ENCODE peak calls at places on chromosome 7, in six cellular contexts. One of them, this sample, is unnamed.

GRCh38 chr7:4024133-4024532 is 658.0 kb upstream of the FOXK1 start:
- DNase-seq in trophoblast cell: no peak
- DNase-seq in H9: no peak
- DNase-seq in mesenchymal stem cell: no peak
- DNase-seq in neuronal stem cell: no peak
- DNase-seq in IMR-90: no peak
- DNase-seq in this sample: no peak

GRCh38 chr7:492714-493065 is 27.0 kb downstream of the PDGFA start:
- DNase-seq in IMR-90: no peak
- DNase-seq in trophoblast cell: no peak
- DNase-seq in mesenchymal stem cell: no peak
- DNase-seq in neuronal stem cell: no peak
- DNase-seq in H9: no peak
- DNase-seq in this sample: no peak

GRCh38 chr7:102912742-102913141 is at the start of gene LRRC17:
- DNase-seq in neuronal stem cell: no peak
- DNase-seq in trophoblast cell: no peak
- DNase-seq in mesenchymal stem cell: peak
- DNase-seq in H9: no peak
- DNase-seq in IMR-90: peak
- DNase-seq in this sample: no peak

GRCh38 chr7:144404911-144405310 is 1.4 kb upstream of the NOBOX start:
- DNase-seq in mesenchymal stem cell: no peak
- DNase-seq in IMR-90: no peak
- DNase-seq in trophoblast cell: peak
- DNase-seq in neuronal stem cell: no peak
- DNase-seq in H9: no peak
- DNase-seq in this sample: no peak

GRCh38 chr7:72039460-72039859 is 372.7 kb downstream of the CALN1 start:
- DNase-seq in IMR-90: no peak
- DNase-seq in neuronal stem cell: no peak
- DNase-seq in trophoblast cell: no peak
- DNase-seq in mesenchymal stem cell: no peak
- DNase-seq in H9: no peak
- DNase-seq in this sample: no peak

GRCh38 chr7:28106316-28106957 is 74.2 kb downstream of the JAZF1 start:
- DNase-seq in neuronal stem cell: no peak
- DNase-seq in H9: no peak
- DNase-seq in IMR-90: peak
- DNase-seq in mesenchymal stem cell: peak
- DNase-seq in trophoblast cell: no peak
- DNase-seq in this sample: no peak

GRCh38 chr7:36448781-36449379 is 59.2 kb downstream of the ANLN start:
- DNase-seq in H9: no peak
- DNase-seq in mesenchymal stem cell: peak
- DNase-seq in IMR-90: peak
- DNase-seq in neuronal stem cell: no peak
- DNase-seq in trophoblast cell: no peak
- DNase-seq in this sample: no peak

GRCh38 chr7:106054971-106055370 is 57.1 kb downstream of the SYPL1 start:
- DNase-seq in trophoblast cell: no peak
- DNase-seq in neuronal stem cell: no peak
- DNase-seq in IMR-90: no peak
- DNase-seq in mesenchymal stem cell: no peak
- DNase-seq in H9: no peak
- DNase-seq in this sample: no peak

GRCh38 chr7:127900735-127901685 is 130.2 kb downstream of the LRRC4 start:
- DNase-seq in IMR-90: no peak
- DNase-seq in mesenchymal stem cell: no peak
- DNase-seq in H9: peak
- DNase-seq in neuronal stem cell: peak
- DNase-seq in trophoblast cell: no peak
- DNase-seq in this sample: peak

GRCh38 chr7:43585521-43585920 is 2.6 kb downstream of the STK17A start:
- DNase-seq in neuronal stem cell: no peak
- DNase-seq in trophoblast cell: peak
- DNase-seq in mesenchymal stem cell: peak
- DNase-seq in H9: no peak
- DNase-seq in IMR-90: peak
- DNase-seq in this sample: no peak

GRCh38 chr7:30770936-30771858 is at the start of gene MINDY4:
- DNase-seq in trophoblast cell: peak
- DNase-seq in neuronal stem cell: peak
- DNase-seq in IMR-90: peak
- DNase-seq in mesenchymal stem cell: peak
- DNase-seq in H9: peak
- DNase-seq in this sample: peak

GRCh38 chr7:146094356-146094755 is 22.2 kb upstream of the CNTNAP2 start:
- DNase-seq in IMR-90: no peak
- DNase-seq in H9: no peak
- DNase-seq in trophoblast cell: no peak
- DNase-seq in mesenchymal stem cell: no peak
- DNase-seq in neuronal stem cell: no peak
- DNase-seq in this sample: no peak

GRCh38 chr7:70733115-70733514 is 398.8 kb upstream of the GALNT17 start:
- DNase-seq in neuronal stem cell: no peak
- DNase-seq in IMR-90: peak
- DNase-seq in trophoblast cell: no peak
- DNase-seq in mesenchymal stem cell: peak
- DNase-seq in H9: no peak
- DNase-seq in this sample: no peak

GRCh38 chr7:31545549-31545948 is 31.7 kb downstream of the ITPRID1 start:
- DNase-seq in H9: no peak
- DNase-seq in mesenchymal stem cell: no peak
- DNase-seq in neuronal stem cell: no peak
- DNase-seq in IMR-90: no peak
- DNase-seq in trophoblast cell: no peak
- DNase-seq in this sample: no peak

GRCh38 chr7:71518880-71519279 is 386.9 kb downstream of the GALNT17 start:
- DNase-seq in mesenchymal stem cell: no peak
- DNase-seq in trophoblast cell: no peak
- DNase-seq in neuronal stem cell: no peak
- DNase-seq in H9: no peak
- DNase-seq in IMR-90: no peak
- DNase-seq in this sample: no peak

GRCh38 chr7:44215531-44215930 is 14.8 kb downstream of the YKT6 start:
- DNase-seq in IMR-90: no peak
- DNase-seq in H9: no peak
- DNase-seq in mesenchymal stem cell: no peak
- DNase-seq in trophoblast cell: no peak
- DNase-seq in neuronal stem cell: no peak
- DNase-seq in this sample: no peak

GRCh38 chr7:24025094-24025493 is 258.9 kb upstream of the NPY start:
- DNase-seq in H9: no peak
- DNase-seq in trophoblast cell: no peak
- DNase-seq in mesenchymal stem cell: peak
- DNase-seq in neuronal stem cell: no peak
- DNase-seq in IMR-90: peak
- DNase-seq in this sample: no peak

GRCh38 chr7:142866361-142867096 is 11.7 kb downstream of the EPHB6 start:
- DNase-seq in neuronal stem cell: peak
- DNase-seq in H9: peak
- DNase-seq in trophoblast cell: peak
- DNase-seq in IMR-90: no peak
- DNase-seq in mesenchymal stem cell: no peak
- DNase-seq in this sample: no peak

GRCh38 chr7:123220396-123220795 is 20.6 kb upstream of the SLC13A1 start:
- DNase-seq in H9: no peak
- DNase-seq in trophoblast cell: no peak
- DNase-seq in IMR-90: no peak
- DNase-seq in mesenchymal stem cell: no peak
- DNase-seq in neuronal stem cell: no peak
- DNase-seq in this sample: no peak

GRCh38 chr7:138478499-138478908 is 18.4 kb downstream of the TRIM24 start:
- DNase-seq in mesenchymal stem cell: no peak
- DNase-seq in IMR-90: no peak
- DNase-seq in neuronal stem cell: no peak
- DNase-seq in H9: no peak
- DNase-seq in trophoblast cell: no peak
- DNase-seq in this sample: no peak

GRCh38 chr7:84914598-84914997 is 272.3 kb downstream of the SEMA3D start:
- DNase-seq in trophoblast cell: peak
- DNase-seq in IMR-90: no peak
- DNase-seq in neuronal stem cell: no peak
- DNase-seq in mesenchymal stem cell: no peak
- DNase-seq in H9: no peak
- DNase-seq in this sample: no peak

GRCh38 chr7:3537210-3537875 is 236.3 kb downstream of the SDK1 start:
- DNase-seq in IMR-90: peak
- DNase-seq in H9: no peak
- DNase-seq in neuronal stem cell: no peak
- DNase-seq in mesenchymal stem cell: peak
- DNase-seq in trophoblast cell: no peak
- DNase-seq in this sample: no peak

GRCh38 chr7:111763221-111763791 is 201.0 kb upstream of the IMMP2L start:
- DNase-seq in neuronal stem cell: peak
- DNase-seq in trophoblast cell: peak
- DNase-seq in mesenchymal stem cell: peak
- DNase-seq in IMR-90: peak
- DNase-seq in H9: peak
- DNase-seq in this sample: no peak

GRCh38 chr7:74481458-74482324 is 28.0 kb downstream of the GTF2IRD1 start:
- DNase-seq in trophoblast cell: peak
- DNase-seq in H9: no peak
- DNase-seq in neuronal stem cell: no peak
- DNase-seq in IMR-90: peak
- DNase-seq in mesenchymal stem cell: peak
- DNase-seq in this sample: no peak

GRCh38 chr7:2508327-2509231 is 11.0 kb upstream of the LFNG start:
- DNase-seq in H9: no peak
- DNase-seq in neuronal stem cell: no peak
- DNase-seq in trophoblast cell: no peak
- DNase-seq in IMR-90: peak
- DNase-seq in mesenchymal stem cell: no peak
- DNase-seq in this sample: no peak

GRCh38 chr7:27100601-27101187 is 1.8 kb downstream of the HOXA2 start:
- DNase-seq in H9: no peak
- DNase-seq in trophoblast cell: no peak
- DNase-seq in IMR-90: peak
- DNase-seq in mesenchymal stem cell: no peak
- DNase-seq in neuronal stem cell: no peak
- DNase-seq in this sample: no peak

GRCh38 chr7:3065724-3066143 is 22.1 kb upstream of the CARD11 start:
- DNase-seq in IMR-90: peak
- DNase-seq in trophoblast cell: peak
- DNase-seq in mesenchymal stem cell: peak
- DNase-seq in neuronal stem cell: peak
- DNase-seq in H9: peak
- DNase-seq in this sample: peak

GRCh38 chr7:137994091-137994688 is 7.7 kb downstream of the CREB3L2 start:
- DNase-seq in trophoblast cell: no peak
- DNase-seq in IMR-90: no peak
- DNase-seq in neuronal stem cell: no peak
- DNase-seq in H9: no peak
- DNase-seq in mesenchymal stem cell: no peak
- DNase-seq in this sample: no peak

GRCh38 chr7:25662881-25663588 is 434.7 kb upstream of the NPVF start:
- DNase-seq in IMR-90: no peak
- DNase-seq in trophoblast cell: no peak
- DNase-seq in mesenchymal stem cell: no peak
- DNase-seq in neuronal stem cell: no peak
- DNase-seq in H9: no peak
- DNase-seq in this sample: no peak

GRCh38 chr7:29523728-29524127 is 39.9 kb upstream of the PRR15 start:
- DNase-seq in mesenchymal stem cell: no peak
- DNase-seq in neuronal stem cell: no peak
- DNase-seq in H9: no peak
- DNase-seq in IMR-90: no peak
- DNase-seq in trophoblast cell: no peak
- DNase-seq in this sample: no peak
- H3K14ac ChIP-seq in mesenchymal stem cell: no peak
- H3K14ac ChIP-seq in neuronal stem cell: no peak
- H3K14ac ChIP-seq in H9: no peak
- H3K14ac ChIP-seq in IMR-90: no peak
- H3K14ac ChIP-seq in trophoblast cell: no peak
- H3K14ac ChIP-seq in this sample: no peak

GRCh38 chr7:5656233-5656632 is 125.2 kb downstream of the RNF216 start:
- DNase-seq in mesenchymal stem cell: no peak
- DNase-seq in neuronal stem cell: no peak
- DNase-seq in IMR-90: no peak
- DNase-seq in trophoblast cell: no peak
- DNase-seq in H9: no peak
- DNase-seq in this sample: no peak

GRCh38 chr7:5657901-5658300 is 123.6 kb downstream of the RNF216 start:
- DNase-seq in H9: no peak
- DNase-seq in IMR-90: peak
- DNase-seq in mesenchymal stem cell: no peak
- DNase-seq in neuronal stem cell: no peak
- DNase-seq in trophoblast cell: no peak
- DNase-seq in this sample: no peak

GRCh38 chr7:5661941-5662340 is 119.5 kb downstream of the RNF216 start:
- DNase-seq in IMR-90: no peak
- DNase-seq in mesenchymal stem cell: no peak
- DNase-seq in neuronal stem cell: no peak
- DNase-seq in H9: no peak
- DNase-seq in trophoblast cell: peak
- DNase-seq in this sample: no peak

GRCh38 chr7:5662776-5663175 is 118.7 kb downstream of the RNF216 start:
- DNase-seq in mesenchymal stem cell: no peak
- DNase-seq in H9: no peak
- DNase-seq in trophoblast cell: peak
- DNase-seq in neuronal stem cell: no peak
- DNase-seq in IMR-90: no peak
- DNase-seq in this sample: no peak

DNA sequence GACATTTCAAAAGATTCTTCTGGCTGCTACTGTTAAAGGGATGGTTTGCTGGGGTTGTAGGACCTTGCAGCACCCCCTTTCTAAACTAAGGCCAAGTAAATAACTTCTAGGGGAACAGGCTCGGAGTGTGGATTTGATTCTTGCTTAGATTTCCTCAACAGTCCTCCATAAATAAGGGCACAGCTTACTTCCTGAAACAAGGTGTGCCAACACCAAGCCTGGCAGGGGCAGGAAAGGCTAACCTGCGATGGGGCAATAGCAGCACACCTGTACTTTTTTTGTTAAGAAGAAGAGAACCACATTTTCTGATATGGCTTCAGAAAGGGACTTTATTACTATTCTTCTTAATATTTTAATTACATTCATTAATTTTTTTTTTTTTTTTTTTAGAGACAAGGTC is 121.9 kb downstream of the RNF216 start:
- DNase-seq in IMR-90: no peak
- DNase-seq in H9: no peak
- DNase-seq in trophoblast cell: no peak
- DNase-seq in neuronal stem cell: no peak
- DNase-seq in mesenchymal stem cell: no peak
- DNase-seq in this sample: no peak
- H3K14ac ChIP-seq in IMR-90: no peak
- H3K14ac ChIP-seq in H9: no peak
- H3K14ac ChIP-seq in trophoblast cell: no peak
- H3K14ac ChIP-seq in neuronal stem cell: no peak
- H3K14ac ChIP-seq in mesenchymal stem cell: no peak
- H3K14ac ChIP-seq in this sample: no peak

GRCh38 chr7:12711124-12711523 is 23.7 kb downstream of the ARL4A start:
- DNase-seq in trophoblast cell: peak
- DNase-seq in H9: no peak
- DNase-seq in neuronal stem cell: no peak
- DNase-seq in mesenchymal stem cell: no peak
- DNase-seq in IMR-90: no peak
- DNase-seq in this sample: no peak
- H3K14ac ChIP-seq in trophoblast cell: no peak
- H3K14ac ChIP-seq in H9: no peak
- H3K14ac ChIP-seq in neuronal stem cell: no peak
- H3K14ac ChIP-seq in mesenchymal stem cell: no peak
- H3K14ac ChIP-seq in IMR-90: no peak
- H3K14ac ChIP-seq in this sample: no peak

GRCh38 chr7:95012001-95012400 is 104.6 kb downstream of the PPP1R9A start:
- DNase-seq in trophoblast cell: no peak
- DNase-seq in IMR-90: no peak
- DNase-seq in neuronal stem cell: no peak
- DNase-seq in H9: no peak
- DNase-seq in mesenchymal stem cell: no peak
- DNase-seq in this sample: no peak
- H3K14ac ChIP-seq in trophoblast cell: no peak
- H3K14ac ChIP-seq in IMR-90: no peak
- H3K14ac ChIP-seq in neuronal stem cell: no peak
- H3K14ac ChIP-seq in H9: no peak
- H3K14ac ChIP-seq in mesenchymal stem cell: no peak
- H3K14ac ChIP-seq in this sample: no peak